ENCODE peak calls at places on chromosomes 5 and 9, in five cellular contexts. One of them, this sample, is unnamed.

GRCh38 chr9:4857163-4857562 is 64.4 kb downstream of the RCL1 start:
- DNase-seq in posterior cingulate gyrus: no peak
- DNase-seq in hypothalamus: no peak
- DNase-seq in OCI-LY7: no peak
- DNase-seq in activated CD4-positive, alpha-beta T cell treated with anti-CD3 and anti-CD28 coated beads for 36 hours: peak; percentile 16
- DNase-seq in this sample: no peak

GRCh38 chr5:173020643-173021042 is 35.5 kb upstream of the CREBRF start:
- DNase-seq in posterior cingulate gyrus: peak; percentile 70
- DNase-seq in hypothalamus: peak; percentile 34
- DNase-seq in OCI-LY7: no peak
- DNase-seq in activated CD4-positive, alpha-beta T cell treated with anti-CD3 and anti-CD28 coated beads for 36 hours: no peak
- DNase-seq in this sample: no peak

GRCh38 chr5:68499952-68500351 is 284.4 kb downstream of the PIK3R1 start:
- DNase-seq in posterior cingulate gyrus: no peak
- DNase-seq in hypothalamus: no peak
- DNase-seq in OCI-LY7: no peak
- DNase-seq in activated CD4-positive, alpha-beta T cell treated with anti-CD3 and anti-CD28 coated beads for 36 hours: no peak
- DNase-seq in this sample: peak; percentile 56

GRCh38 chr5:68057186-68057585 is 158.4 kb upstream of the PIK3R1 start:
- DNase-seq in posterior cingulate gyrus: no peak
- DNase-seq in hypothalamus: no peak
- DNase-seq in OCI-LY7: no peak
- DNase-seq in activated CD4-positive, alpha-beta T cell treated with anti-CD3 and anti-CD28 coated beads for 36 hours: no peak
- DNase-seq in this sample: peak; percentile 77

GRCh38 chr5:158406884-158407790 is 548.2 kb upstream of the CLINT1 start:
- DNase-seq in posterior cingulate gyrus: no peak
- DNase-seq in hypothalamus: no peak
- DNase-seq in OCI-LY7: no peak
- DNase-seq in activated CD4-positive, alpha-beta T cell treated with anti-CD3 and anti-CD28 coated beads for 36 hours: no peak
- DNase-seq in this sample: peak; percentile 67

GRCh38 chr5:98397081-98397480 is 376.4 kb upstream of the RGMB start:
- DNase-seq in posterior cingulate gyrus: no peak
- DNase-seq in hypothalamus: no peak
- DNase-seq in OCI-LY7: no peak
- DNase-seq in activated CD4-positive, alpha-beta T cell treated with anti-CD3 and anti-CD28 coated beads for 36 hours: no peak
- DNase-seq in this sample: no peak

GRCh38 chr5:127833999-127834953 is 131.1 kb downstream of the CCDC192 start:
- DNase-seq in posterior cingulate gyrus: no peak
- DNase-seq in hypothalamus: no peak
- DNase-seq in OCI-LY7: no peak
- DNase-seq in activated CD4-positive, alpha-beta T cell treated with anti-CD3 and anti-CD28 coated beads for 36 hours: no peak
- DNase-seq in this sample: no peak

GRCh38 chr9:97895695-97896332 is 26.5 kb downstream of the TRMO start:
- DNase-seq in posterior cingulate gyrus: no peak
- DNase-seq in hypothalamus: no peak
- DNase-seq in OCI-LY7: peak; percentile 37
- DNase-seq in activated CD4-positive, alpha-beta T cell treated with anti-CD3 and anti-CD28 coated beads for 36 hours: peak; percentile 38
- DNase-seq in this sample: peak; percentile 4

GRCh38 chr5:164345173-164345572 is 839.8 kb downstream of the MAT2B start:
- DNase-seq in posterior cingulate gyrus: peak; percentile 28
- DNase-seq in hypothalamus: no peak
- DNase-seq in OCI-LY7: no peak
- DNase-seq in activated CD4-positive, alpha-beta T cell treated with anti-CD3 and anti-CD28 coated beads for 36 hours: no peak
- DNase-seq in this sample: peak; percentile 33

GRCh38 chr5:14226992-14227391 is 83.8 kb downstream of the TRIO start:
- DNase-seq in posterior cingulate gyrus: no peak
- DNase-seq in hypothalamus: no peak
- DNase-seq in OCI-LY7: no peak
- DNase-seq in activated CD4-positive, alpha-beta T cell treated with anti-CD3 and anti-CD28 coated beads for 36 hours: no peak
- DNase-seq in this sample: no peak

GRCh38 chr5:62473209-62473608 is 60.6 kb downstream of the IPO11 start:
- DNase-seq in posterior cingulate gyrus: no peak
- DNase-seq in hypothalamus: no peak
- DNase-seq in OCI-LY7: no peak
- DNase-seq in activated CD4-positive, alpha-beta T cell treated with anti-CD3 and anti-CD28 coated beads for 36 hours: no peak
- DNase-seq in this sample: no peak

GRCh38 chr5:160291467-160291866 is 20.9 kb downstream of the CCNJL start:
- DNase-seq in posterior cingulate gyrus: no peak
- DNase-seq in hypothalamus: no peak
- DNase-seq in OCI-LY7: no peak
- DNase-seq in activated CD4-positive, alpha-beta T cell treated with anti-CD3 and anti-CD28 coated beads for 36 hours: no peak
- DNase-seq in this sample: peak; percentile 43

This sample was measured in NCI-H226.